ENCODE peak calls at places on chromosomes 2 and 18, in five cellular contexts. E, U, T, I and F are unnamed samples.

GRCh38 chr2:120765911-120766757 is 30.5 kb downstream of the GLI2 start:
- DNase-seq in E (no peak), U (peak), T (no peak), I (peak), F (no peak)

GRCh38 chr2:85504434-85505261 is 34.3 kb upstream of the MAT2A start:
- DNase-seq in E (no peak), U (peak), T (no peak), I (no peak), F (no peak)

GRCh38 chr2:72081450-72081849 is 66.2 kb downstream of the CYP26B1 start:
- DNase-seq in E (no peak), U (peak), T (no peak), I (no peak), F (no peak)

GRCh38 chr18:67864677-67865340 is 348.3 kb upstream of the DSEL start:
- DNase-seq in E (no peak), U (peak), T (no peak), I (no peak), F (peak)

GRCh38 chr2:120958623-120959366 is 223.1 kb downstream of the GLI2 start:
- DNase-seq in E (no peak), U (no peak), T (peak), I (no peak), F (no peak)

GRCh38 chr2:119734051-119734450 is 25.7 kb upstream of the PTPN4 start:
- DNase-seq in E (no peak), U (no peak), T (no peak), I (no peak), F (no peak)

GRCh38 chr2:96089356-96090180 is 26.8 kb downstream of the ADRA2B start:
- DNase-seq in E (no peak), U (no peak), T (no peak), I (peak), F (no peak)

GRCh38 chr2:148875387-148876051 is 492 bp downstream of the KIF5C start:
- DNase-seq in E (no peak), U (no peak), T (no peak), I (no peak), F (no peak)

GRCh38 chr2:101272045-101272784 is 19.5 kb downstream of the CNOT11 start:
- DNase-seq in E (peak), U (no peak), T (no peak), I (no peak), F (no peak)

GRCh38 chr18:54859667-54860421 is 31.6 kb downstream of the RAB27B start:
- DNase-seq in E (no peak), U (no peak), T (no peak), I (no peak), F (no peak)

GRCh38 chr18:74276609-74277008 is 15.2 kb downstream of the CYB5A start:
- DNase-seq in E (no peak), U (no peak), T (no peak), I (no peak), F (no peak)

GRCh38 chr2:32937602-32938450 is 8.9 kb upstream of the LTBP1 start:
- DNase-seq in E (no peak), U (peak), T (no peak), I (no peak), F (no peak)

GRCh38 chr2:32941944-32942690 is 4.6 kb upstream of the LTBP1 start:
- DNase-seq in E (no peak), U (no peak), T (no peak), I (no peak), F (no peak)

GRCh38 chr2:32940598-32940997 is 6.2 kb upstream of the LTBP1 start:
- DNase-seq in E (no peak), U (no peak), T (no peak), I (no peak), F (no peak)

GRCh38 chr2:32942728-32943485 is 3.8 kb upstream of the LTBP1 start:
- DNase-seq in E (no peak), U (no peak), T (no peak), I (no peak), F (peak)

DNA sequence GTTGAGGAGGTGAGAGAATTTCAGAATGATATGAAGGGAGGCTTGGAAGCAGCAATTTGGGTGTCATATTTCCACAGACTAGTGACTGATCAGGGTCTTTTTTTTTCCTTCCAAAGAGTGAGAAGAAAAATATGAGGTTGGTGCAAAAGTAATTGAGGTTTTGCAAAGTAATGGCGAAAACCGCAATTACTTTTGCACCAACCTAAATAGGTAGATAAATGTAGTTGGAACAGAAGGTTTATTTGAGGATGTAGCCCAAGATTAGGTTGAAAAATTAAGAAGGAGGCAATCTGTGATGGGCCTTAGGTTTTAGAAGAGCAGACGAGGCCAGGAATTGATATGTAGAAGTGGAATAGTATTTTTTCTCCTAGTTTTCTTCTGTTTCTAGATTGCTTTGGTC is 7.8 kb upstream of the LTBP1 start:
- DNase-seq in E (no peak), U (no peak), T (no peak), I (no peak), F (no peak)
- H3K4me3 ChIP-seq in E (no peak), U (no peak), T (no peak), I (no peak), F (no peak)

DNA sequence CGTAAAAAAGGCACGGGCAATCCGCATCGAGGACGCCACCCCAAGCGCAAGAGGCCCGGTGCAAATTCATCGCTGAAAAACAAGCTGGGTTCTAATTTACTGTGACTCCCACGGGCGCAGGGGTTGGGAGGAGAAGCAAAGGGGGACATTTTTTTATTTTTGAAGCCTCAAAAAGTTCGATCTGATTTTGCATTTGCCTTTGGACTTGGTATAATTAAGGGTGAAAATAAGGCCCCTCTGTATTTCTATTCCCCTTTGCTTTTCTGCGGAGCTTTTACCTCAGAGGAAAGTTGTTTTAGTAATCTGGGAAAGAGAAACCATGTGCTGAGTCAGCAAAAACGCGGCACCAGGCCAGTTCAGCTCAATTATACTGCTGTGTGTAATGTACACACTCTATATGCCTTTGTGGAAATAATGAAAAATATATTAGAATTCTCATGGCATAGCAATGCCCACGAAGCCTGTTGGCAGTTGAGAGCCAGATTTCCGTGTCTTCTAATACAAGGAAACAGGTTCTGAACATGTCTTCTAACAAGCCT is 161.8 kb upstream of the SIX2 start:
- DNase-seq in E (no peak), U (peak), T (peak), I (no peak), F (no peak)
- H3K4me3 ChIP-seq in E (no peak), U (no peak), T (no peak), I (no peak), F (no peak)

GRCh38 chr2:211390506-211390905 is 834.1 kb downstream of the CPS1 start:
- DNase-seq in E (no peak), U (no peak), T (peak), I (no peak), F (peak)

GRCh38 chr2:211396815-211397214 is 840.4 kb downstream of the CPS1 start:
- DNase-seq in E (no peak), U (no peak), T (no peak), I (no peak), F (no peak)

GRCh38 chr2:211387734-211388133 is 831.3 kb downstream of the CPS1 start:
- DNase-seq in E (no peak), U (no peak), T (no peak), I (no peak), F (no peak)

GRCh38 chr2:211391206-211391605 is 834.8 kb downstream of the CPS1 start:
- DNase-seq in E (no peak), U (no peak), T (peak), I (no peak), F (peak)
- H3K4me3 ChIP-seq in E (no peak), U (no peak), T (no peak), I (no peak), F (no peak)

GRCh38 chr2:53519925-53520629 is 247.5 kb upstream of the CHAC2 start:
- DNase-seq in E (no peak), U (no peak), T (no peak), I (no peak), F (peak)
- H3K4me3 ChIP-seq in E (no peak), U (no peak), T (no peak), I (no peak), F (no peak)

DNA sequence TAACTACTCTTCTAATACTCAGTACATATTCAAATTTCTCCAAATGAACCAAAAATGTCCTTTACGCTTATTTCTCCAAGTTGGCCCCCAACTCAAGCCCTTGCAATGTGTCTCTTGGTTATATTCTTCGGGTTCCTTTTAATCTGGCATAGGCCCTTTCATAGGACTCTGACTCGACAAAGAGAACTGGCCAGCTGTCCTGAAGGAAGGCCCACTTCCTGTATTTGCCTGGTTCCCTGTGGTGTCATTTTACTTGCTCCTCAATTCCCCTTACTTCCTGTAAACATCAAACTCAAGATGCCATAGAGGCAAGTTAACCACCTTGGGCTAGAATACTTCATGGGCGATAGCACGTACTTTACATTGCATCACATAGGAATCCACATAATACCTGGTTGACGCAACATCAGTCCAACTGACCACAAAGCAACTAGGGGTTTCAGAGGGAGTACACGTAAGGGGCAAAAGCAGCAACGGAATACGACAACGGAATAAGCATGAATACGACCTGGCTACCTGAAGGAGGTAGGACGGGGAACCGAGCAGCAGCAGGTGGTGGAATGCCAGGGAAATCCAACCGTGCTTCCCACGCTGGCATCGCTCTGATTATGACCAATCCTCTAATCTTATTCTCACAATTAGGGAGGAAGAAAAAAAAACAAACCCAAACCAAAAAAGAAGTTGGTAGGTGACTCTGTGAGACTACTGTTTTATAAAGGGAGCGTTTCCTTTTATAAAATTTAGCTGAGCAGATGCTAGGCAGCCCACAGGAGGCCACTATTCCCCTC is 823 bp upstream of the GORASP2 start:
- DNase-seq in E (peak), U (peak), T (no peak), I (no peak), F (no peak)
- H3K4me3 ChIP-seq in E (peak), U (peak), T (peak), I (peak), F (peak)

DNA sequence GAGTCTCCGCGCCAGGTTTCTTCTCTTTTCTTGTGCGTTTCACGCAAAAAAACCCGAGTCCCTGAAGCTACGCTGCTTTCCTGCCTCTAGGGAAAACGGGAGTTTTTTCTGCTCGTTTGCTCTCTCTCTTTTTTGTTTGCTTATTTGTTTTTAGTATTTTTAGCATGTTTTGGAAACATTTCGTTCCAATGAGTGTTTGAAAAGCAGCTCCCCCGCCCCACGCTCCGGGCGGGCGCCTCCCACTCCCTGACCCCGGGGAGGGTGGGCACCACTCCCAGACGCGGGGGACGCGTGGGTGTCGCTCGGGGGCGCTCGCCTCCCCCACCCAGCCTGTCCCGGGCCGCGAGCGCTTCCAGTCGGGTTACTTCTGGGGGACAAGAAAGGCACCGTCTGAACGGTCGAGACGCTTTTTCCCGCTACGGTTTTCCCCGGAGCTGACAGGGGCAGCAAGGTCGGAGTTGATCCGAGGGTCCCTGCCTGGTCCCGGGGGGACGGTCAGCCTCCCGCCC is 446 bp upstream of the EFHD1 start:
- DNase-seq in E (no peak), U (peak), T (no peak), I (no peak), F (no peak)
- H3K4me3 ChIP-seq in E (peak), U (peak), T (peak), I (peak), F (peak)

GRCh38 chr18:63137999-63138448 is 181.5 kb downstream of the BCL2 start:
- DNase-seq in E (peak), U (no peak), T (no peak), I (no peak), F (no peak)
- H3K4me3 ChIP-seq in E (peak), U (peak), T (no peak), I (peak), F (no peak)

GRCh38 chr2:157443090-157443489 is 799 bp downstream of the CYTIP start:
- DNase-seq in E (peak), U (no peak), T (no peak), I (no peak), F (no peak)
- H3K4me3 ChIP-seq in E (peak), U (no peak), T (no peak), I (peak), F (no peak)

GRCh38 chr18:32158108-32158624 is 31.7 kb upstream of the MEP1B start:
- DNase-seq in E (peak), U (peak), T (peak), I (peak), F (peak)
- H3K4me3 ChIP-seq in E (no peak), U (peak), T (no peak), I (peak), F (no peak)

GRCh38 chr18:58025205-58025604 is 18.8 kb upstream of the NEDD4L start:
- DNase-seq in E (no peak), U (no peak), T (no peak), I (no peak), F (no peak)

GRCh38 chr18:58026857-58027256 is 17.2 kb upstream of the NEDD4L start:
- DNase-seq in E (no peak), U (no peak), T (no peak), I (no peak), F (no peak)

GRCh38 chr18:58027341-58027740 is 16.7 kb upstream of the NEDD4L start:
- DNase-seq in E (no peak), U (no peak), T (no peak), I (no peak), F (no peak)

GRCh38 chr18:58025733-58026132 is 18.3 kb upstream of the NEDD4L start:
- DNase-seq in E (no peak), U (no peak), T (no peak), I (no peak), F (no peak)

DNA sequence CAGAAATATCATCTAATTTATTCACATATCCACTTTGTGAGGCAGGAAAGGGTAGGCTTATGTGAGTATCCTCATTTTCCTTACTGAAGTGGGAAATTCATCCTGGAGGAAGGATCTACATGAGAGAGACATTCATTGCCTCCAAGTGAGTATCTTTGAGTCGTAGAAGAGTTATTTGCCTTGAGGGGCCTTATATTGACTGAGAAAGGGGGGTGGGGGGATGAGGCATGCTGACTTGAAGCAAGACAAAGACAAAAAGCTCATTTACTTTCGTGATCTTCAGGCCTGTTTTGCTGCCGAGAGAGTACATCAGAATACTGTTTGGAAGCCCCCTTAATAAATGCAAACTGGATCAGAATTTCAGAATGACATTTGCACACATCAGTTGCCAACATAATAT is 17.6 kb upstream of the NEDD4L start:
- DNase-seq in E (no peak), U (no peak), T (no peak), I (no peak), F (no peak)
- H3K4me3 ChIP-seq in E (no peak), U (no peak), T (no peak), I (no peak), F (no peak)